ENCODE peak calls at places on chromosomes 11 and 22, in four cellular contexts. X is activated naive CD8-positive, alpha-beta T cell treated with anti-CD3 and anti-CD28 coated beads, Interleukin-2, amount 10 ng/mL, durations not matched to agents 7 days and 5 days; M is BJ; T is cardiac fibroblast. B is an unnamed sample.

GRCh38 chr11:19872526-19873135 is 160.0 kb downstream of the NAV2 start:
- DNase-seq in T (no peak), M (no peak), X (no peak), B (no peak)

GRCh38 chr11:71213696-71214552 is 38.5 kb downstream of the SHANK2 start:
- DNase-seq in X (no peak), T (no peak), M (no peak), B (no peak)

GRCh38 chr11:78030429-78031325 is 7.6 kb upstream of the KCTD14 start:
- DNase-seq in M (no peak), T (peak), X (no peak), B (peak)

GRCh38 chr11:86954288-86955110 is 696 bp downstream of the FZD4 start:
- DNase-seq in M (no peak), T (no peak), X (no peak), B (peak)

GRCh38 chr11:73980001-73980960 is 2.4 kb downstream of the UCP2 start:
- DNase-seq in X (peak), T (no peak), M (no peak), B (peak)

GRCh38 chr11:101881586-101881985 is 33.2 kb upstream of the CEP126 start:
- DNase-seq in T (no peak), X (no peak), M (no peak), B (no peak)

GRCh38 chr22:37940698-37941376 is 12.6 kb downstream of the C22orf23 start:
- DNase-seq in X (no peak), T (peak), M (no peak), B (no peak)

GRCh38 chr22:44624689-44625420 is 77.1 kb upstream of the PRR5 start:
- DNase-seq in T (no peak), X (no peak), M (no peak), B (no peak)

GRCh38 chr11:12506502-12506921 is 129.1 kb downstream of the PARVA start:
- DNase-seq in T (peak), M (peak), X (no peak), B (peak)

GRCh38 chr11:73147771-73148681 is 5.9 kb upstream of the FCHSD2 start:
- DNase-seq in X (no peak), M (no peak), T (no peak), B (peak)

GRCh38 chr22:35630387-35630793 is 13.3 kb upstream of the MB start:
- DNase-seq in M (no peak), T (peak), X (no peak), B (peak)

GRCh38 chr22:23062616-23063538 is 7.4 kb upstream of the GNAZ start:
- DNase-seq in X (no peak), M (no peak), T (no peak), B (no peak)

GRCh38 chr11:29333993-29334780 is 682.6 kb downstream of the KCNA4 start:
- DNase-seq in X (no peak), M (no peak), T (peak), B (peak)

GRCh38 chr22:24059121-24059520 is 48.0 kb downstream of the CABIN1 start:
- DNase-seq in X (no peak), M (peak), T (peak), B (peak)

GRCh38 chr11:44267366-44268072 is 42.4 kb downstream of the ALX4 start:
- DNase-seq in M (no peak), X (no peak), T (no peak), B (no peak)

GRCh38 chr22:23283591-23284503 is 103.5 kb downstream of the BCR start:
- DNase-seq in T (no peak), M (no peak), X (no peak), B (no peak)

GRCh38 chr22:36180038-36180880 is 19.7 kb upstream of the APOL3 start:
- DNase-seq in M (no peak), X (peak), T (peak), B (peak)

GRCh38 chr22:42343551-42344081 is 73.2 kb upstream of the TCF20 start:
- DNase-seq in X (peak), T (no peak), M (no peak), B (peak)

GRCh38 chr22:26484360-26484706 is 656 bp downstream of the SRRD start:
- DNase-seq in T (no peak), X (no peak), M (no peak), B (no peak)

GRCh38 chr11:94895451-94895850 is 77.9 kb downstream of the CWC15 start:
- DNase-seq in M (no peak), T (peak), X (no peak), B (peak)

GRCh38 chr11:124839051-124839971 is 25.9 kb upstream of the ROBO3 start:
- DNase-seq in T (no peak), M (no peak), X (no peak), B (no peak)

GRCh38 chr22:35330258-35330861 is 30.7 kb downstream of the TOM1 start:
- DNase-seq in X (peak), T (peak), M (no peak), B (peak)

GRCh38 chr11:11909727-11910126 is 68.0 kb downstream of the USP47 start:
- DNase-seq in T (peak), M (peak), X (no peak), B (peak)

GRCh38 chr11:70500076-70500847 is 101.9 kb downstream of the CTTN start:
- DNase-seq in T (no peak), X (no peak), M (no peak), B (no peak)

GRCh38 chr11:783581-784015 is 6.3 kb downstream of the CEND1 start:
- DNase-seq in M (no peak), X (peak), T (peak), B (peak)

GRCh38 chr11:58613228-58613627 is 9.2 kb upstream of the CNTF start:
- DNase-seq in T (no peak), M (no peak), X (no peak), B (no peak)

GRCh38 chr11:94104734-94105133 is 23.9 kb upstream of the PANX1 start:
- DNase-seq in T (no peak), X (no peak), M (no peak), B (no peak)

GRCh38 chr11:14927146-14927545 is 35.1 kb upstream of the CYP2R1 start:
- DNase-seq in X (no peak), T (peak), M (peak), B (peak)

GRCh38 chr11:124724854-124725718 is 14.7 kb upstream of the NRGN start:
- DNase-seq in T (no peak), M (no peak), X (no peak), B (no peak)

GRCh38 chr11:117303101-117303500 is 12.0 kb downstream of the BACE1-AS start:
- DNase-seq in X (no peak), M (no peak), T (no peak), B (no peak)

GRCh38 chr11:94774345-94774744 is 6.2 kb downstream of the AMOTL1 start:
- DNase-seq in M (no peak), T (no peak), X (no peak), B (peak)

GRCh38 chr22:21055564-21055834 is 9.8 kb downstream of the LRRC74B start:
- DNase-seq in X (no peak), T (no peak), M (no peak), B (no peak)